ENCODE peak calls at places on chromosomes 1 and 21, in nine cellular contexts. F is GM10248, D is RPMI7951, N is hepatocyte, L is fibroblast of the aortic adventitia, Z is amygdala, G is frontal cortex, I is thoracic aorta, H is iPS-NIHi11. R is an unnamed sample.

GRCh38 chr21:16117851-16118592 is 388.2 kb downstream of the USP25 start:
- DNase-seq in F (no peak), D (no peak), N (peak; percentile 8), L (peak; percentile 95), Z (no peak), G (no peak), I (no peak), H (no peak), R (no peak)

GRCh38 chr1:26500488-26501175 is 28.4 kb downstream of the HMGN2 start:
- DNase-seq in F (peak; percentile 96), D (peak; percentile 81), N (peak; percentile 93), L (peak; percentile 63), Z (peak; percentile 86), G (peak; percentile 92), I (peak; percentile 38), H (peak; percentile 94), R (peak; percentile 90)

GRCh38 chr1:84077476-84078107 is 66.5 kb upstream of the PRKACB start:
- DNase-seq in F (peak; percentile 94), D (peak; percentile 82), N (peak; percentile 93), L (peak; percentile 71), Z (peak; percentile 87), G (peak; percentile 94), I (peak; percentile 17), H (peak; percentile 99), R (peak; percentile 89)

GRCh38 chr1:212354464-212354863 is 60.2 kb downstream of the PACC1 start:
- DNase-seq in F (no peak), D (no peak), N (no peak), L (no peak), Z (no peak), G (no peak), I (no peak), H (no peak), R (no peak)

GRCh38 chr1:181141431-181141910 is 53.0 kb downstream of the IER5 start:
- DNase-seq in F (no peak), D (peak; percentile 67), N (no peak), L (peak; percentile 82), Z (no peak), G (no peak), I (peak; percentile 61), H (no peak), R (peak; percentile 11)

GRCh38 chr21:45403133-45403824 is 1.7 kb upstream of the COL18A1 start:
- DNase-seq in F (no peak), D (no peak), N (no peak), L (no peak), Z (no peak), G (no peak), I (no peak), H (no peak), R (no peak)

GRCh38 chr1:116411784-116412479 is 38.9 kb downstream of the ATP1A1 start:
- DNase-seq in F (no peak), D (no peak), N (peak; percentile 73), L (peak; percentile 94), Z (no peak), G (no peak), I (no peak), H (no peak), R (no peak)

GRCh38 chr1:1221887-1222574 is 8.1 kb upstream of the TNFRSF4 start:
- DNase-seq in F (no peak), D (no peak), N (no peak), L (no peak), Z (no peak), G (no peak), I (no peak), H (no peak), R (no peak)

GRCh38 chr21:45831991-45832740 is 149.4 kb upstream of the COL6A1 start:
- DNase-seq in F (no peak), D (peak; percentile 35), N (no peak), L (peak; percentile 37), Z (no peak), G (no peak), I (no peak), H (no peak), R (no peak)

GRCh38 chr1:110069302-110070281 is 880 bp downstream of the ALX3 start:
- DNase-seq in F (no peak), D (no peak), N (no peak), L (no peak), Z (no peak), G (no peak), I (no peak), H (peak; percentile 59), R (no peak)

GRCh38 chr1:201282931-201283829 is at the start of gene PKP1:
- DNase-seq in F (no peak), D (no peak), N (peak; percentile 65), L (no peak), Z (no peak), G (peak; percentile 31), I (no peak), H (peak; percentile 63), R (no peak)

GRCh38 chr1:206455681-206456344 is 14.5 kb upstream of the IKBKE start:
- DNase-seq in F (no peak), D (peak; percentile 34), N (peak; percentile 24), L (no peak), Z (no peak), G (no peak), I (no peak), H (no peak), R (no peak)

GRCh38 chr1:178510155-178510554 is 2.8 kb upstream of the TEX35 start:
- DNase-seq in F (no peak), D (no peak), N (no peak), L (no peak), Z (no peak), G (no peak), I (no peak), H (no peak), R (no peak)

GRCh38 chr1:156413310-156414246 is 44.6 kb downstream of the RHBG start:
- DNase-seq in F (no peak), D (no peak), N (no peak), L (no peak), Z (peak; percentile 95), G (peak; percentile 65), I (no peak), H (no peak), R (no peak)

GRCh38 chr21:35106246-35106835 is 57.2 kb upstream of the RUNX1 start:
- DNase-seq in F (no peak), D (no peak), N (no peak), L (peak; percentile 23), Z (no peak), G (no peak), I (no peak), H (no peak), R (no peak)